ENCODE peak calls at places on chromosomes 12 and 14, in ten cellular contexts. I, E, V, X, S, A, U, T, Z and W are unnamed samples. For H3K9me3, the result is how much of the 10 kb centered on the place peaks cover.

GRCh38 chr14:71183856-71184255 is 276.6 kb downstream of the PCNX1 start:
- DNase-seq in I (peak), E (no peak), V (no peak), X (no peak), S (no peak), A (no peak), U (no peak), T (no peak), Z (no peak), W (no peak)

GRCh38 chr14:32224731-32225377 is 21.8 kb upstream of the RNU6-8 start:
- DNase-seq in I (no peak), E (peak), V (no peak), X (peak), S (no peak), A (no peak), U (no peak), T (no peak), Z (peak), W (no peak)

GRCh38 chr14:102726191-102726949 is 50.9 kb upstream of the TRAF3 start:
- DNase-seq in I (no peak), E (no peak), V (peak), X (no peak), S (no peak), A (no peak), U (no peak), T (peak), Z (no peak), W (peak)

GRCh38 chr12:130826151-130826801 is 12.8 kb downstream of the STX2 start:
- DNase-seq in I (peak), E (peak), V (no peak), X (peak), S (no peak), A (no peak), U (peak), T (peak), Z (no peak), W (no peak)

GRCh38 chr12:88305491-88305890 is 163.4 kb downstream of the TMTC3 start:
- DNase-seq in I (no peak), E (no peak), V (no peak), X (no peak), S (no peak), A (no peak), U (no peak), T (no peak), Z (no peak), W (no peak)

GRCh38 chr12:104243971-104244370 is 28.4 kb downstream of the TXNRD1 start:
- DNase-seq in I (no peak), E (no peak), V (no peak), X (no peak), S (no peak), A (no peak), U (no peak), T (peak), Z (no peak), W (peak)

GRCh38 chr12:57456145-57456700 is 1.1 kb downstream of the INHBE start:
- DNase-seq in I (no peak), E (peak), V (no peak), X (no peak), S (no peak), A (no peak), U (no peak), T (peak), Z (no peak), W (no peak)

GRCh38 chr14:81193924-81194633 is 26.7 kb downstream of the GTF2A1 start:
- DNase-seq in I (no peak), E (no peak), V (no peak), X (no peak), S (no peak), A (no peak), U (no peak), T (no peak), Z (no peak), W (no peak)

GRCh38 chr14:102063808-102064429 is 22.9 kb downstream of the HSP90AA1 start:
- DNase-seq in I (no peak), E (no peak), V (no peak), X (no peak), S (no peak), A (no peak), U (no peak), T (no peak), Z (no peak), W (no peak)

GRCh38 chr14:90781344-90781761 is 34.9 kb downstream of the TTC7B start:
- DNase-seq in I (peak), E (no peak), V (no peak), X (no peak), S (no peak), A (no peak), U (no peak), T (no peak), Z (no peak), W (no peak)

GRCh38 chr14:52348796-52349195 is 34.7 kb downstream of the PTGER2 start:
- DNase-seq in I (no peak), E (no peak), V (no peak), X (no peak), S (no peak), A (no peak), U (no peak), T (no peak), Z (no peak), W (no peak)

GRCh38 chr12:68904351-68904982 is 28.5 kb downstream of the CPM start:
- DNase-seq in I (no peak), E (no peak), V (no peak), X (no peak), S (no peak), A (no peak), U (no peak), T (no peak), Z (no peak), W (no peak)

GRCh38 chr14:20697273-20698017 is 8.9 kb downstream of the ANG start:
- DNase-seq in I (no peak), E (peak), V (peak), X (peak), S (peak), A (no peak), U (peak), T (peak), Z (no peak), W (no peak)

GRCh38 chr12:10094648-10095047 is 4.1 kb downstream of the CLEC1A start:
- DNase-seq in I (no peak), E (no peak), V (no peak), X (no peak), S (no peak), A (no peak), U (no peak), T (no peak), Z (no peak), W (no peak)

GRCh38 chr12:28313631-28314030 is 123.4 kb downstream of the CCDC91 start:
- DNase-seq in I (no peak), E (no peak), V (no peak), X (no peak), S (no peak), A (no peak), U (no peak), T (no peak), Z (no peak), W (no peak)

GRCh38 chr12:71636704-71637115 is 26.9 kb downstream of the ZFC3H1 start:
- DNase-seq in I (no peak), E (peak), V (no peak), X (no peak), S (no peak), A (no peak), U (no peak), T (no peak), Z (no peak), W (no peak)

GRCh38 chr12:112103758-112104504 is 4.7 kb downstream of the NAA25 start:
- DNase-seq in I (peak), E (no peak), V (no peak), X (no peak), S (no peak), A (no peak), U (no peak), T (no peak), Z (no peak), W (no peak)

GRCh38 chr12:94353130-94353529 is 106.5 kb downstream of the CEP83 start:
- DNase-seq in I (no peak), E (no peak), V (no peak), X (no peak), S (no peak), A (no peak), U (no peak), T (no peak), Z (no peak), W (no peak)
- H3K9me3 ChIP-seq in I (under half), E (half or more), V (under half), X (under half), S (under half), A (under half), U (under half), T (under half), Z (under half), W (under half)

DNA sequence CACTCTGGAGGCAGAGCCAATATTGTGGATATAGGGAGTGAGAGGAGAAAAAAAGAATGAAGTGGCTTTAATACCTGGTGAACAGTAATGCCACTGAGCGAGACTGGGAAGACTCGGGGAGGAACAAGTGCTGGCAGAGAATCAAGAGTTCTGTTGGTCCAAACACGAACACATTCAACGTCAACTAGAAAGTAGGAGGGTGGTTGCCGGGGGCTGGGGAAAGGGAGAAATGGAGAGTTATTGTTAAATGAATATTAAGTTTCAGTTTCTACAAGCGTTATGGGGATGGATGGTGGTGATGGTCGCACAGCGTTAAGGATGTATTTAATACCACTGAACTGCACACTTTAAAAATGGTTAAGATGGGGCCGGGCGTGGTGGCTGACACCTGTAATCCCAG is 2.8 kb downstream of the SPRING1 start:
- DNase-seq in I (peak), E (no peak), V (no peak), X (no peak), S (no peak), A (no peak), U (no peak), T (no peak), Z (no peak), W (no peak)
- TF ChIP-seq EP300 in I (no peak), E (no peak), V (no peak), X (no peak), S (no peak), A (no peak), U (no peak), T (no peak), Z (no peak), W (no peak)

DNA sequence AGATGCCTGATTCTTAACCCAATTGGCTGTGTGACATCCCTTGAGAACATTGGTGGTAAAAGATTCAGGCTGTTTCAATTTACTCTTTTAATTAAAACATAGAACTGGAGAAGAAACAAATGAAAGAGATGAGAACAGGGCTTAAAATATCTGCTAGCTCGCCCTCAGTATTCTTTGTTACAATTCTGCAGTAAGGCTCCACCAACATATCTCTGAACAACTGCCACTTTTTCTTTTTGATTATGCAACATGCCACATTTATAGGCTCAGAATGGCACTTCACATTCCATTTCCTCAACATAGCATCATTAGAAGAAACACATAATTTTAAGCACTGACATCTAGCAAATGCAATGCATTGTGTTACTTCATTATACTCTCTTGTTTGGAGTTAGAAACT is 1315.2 kb downstream of the LRFN5 start:
- DNase-seq in I (no peak), E (no peak), V (no peak), X (no peak), S (no peak), A (no peak), U (no peak), T (no peak), Z (no peak), W (no peak)
- H3K9me3 ChIP-seq in I (under half), E (under half), V (under half), X (under half), S (under half), A (under half), U (under half), T (under half), Z (under half), W (under half)

DNA sequence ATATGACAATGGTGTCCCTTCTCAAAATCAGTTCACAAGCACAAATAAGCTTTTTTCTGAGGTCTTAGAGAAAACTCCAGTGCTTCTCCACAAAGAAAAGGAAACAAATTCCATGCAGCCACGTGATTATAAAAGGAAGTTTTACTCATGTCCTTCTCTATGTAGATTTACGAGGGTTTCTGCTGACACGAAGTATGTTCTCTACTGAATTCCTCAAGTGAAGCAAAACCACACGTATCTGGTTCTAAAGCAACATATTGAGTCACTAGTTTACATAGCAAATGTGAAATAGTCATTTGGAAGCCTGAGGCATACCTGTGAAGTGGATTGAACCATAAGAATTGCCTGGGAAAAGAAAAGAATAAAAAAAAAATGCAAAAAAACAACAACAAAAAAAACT is 31.9 kb downstream of the BMP4 start:
- DNase-seq in I (no peak), E (peak), V (no peak), X (no peak), S (no peak), A (no peak), U (no peak), T (no peak), Z (no peak), W (no peak)
- TF ChIP-seq EP300 in I (no peak), E (no peak), V (no peak), X (no peak), S (no peak), A (no peak), U (no peak), T (no peak), Z (no peak), W (no peak)

DNA sequence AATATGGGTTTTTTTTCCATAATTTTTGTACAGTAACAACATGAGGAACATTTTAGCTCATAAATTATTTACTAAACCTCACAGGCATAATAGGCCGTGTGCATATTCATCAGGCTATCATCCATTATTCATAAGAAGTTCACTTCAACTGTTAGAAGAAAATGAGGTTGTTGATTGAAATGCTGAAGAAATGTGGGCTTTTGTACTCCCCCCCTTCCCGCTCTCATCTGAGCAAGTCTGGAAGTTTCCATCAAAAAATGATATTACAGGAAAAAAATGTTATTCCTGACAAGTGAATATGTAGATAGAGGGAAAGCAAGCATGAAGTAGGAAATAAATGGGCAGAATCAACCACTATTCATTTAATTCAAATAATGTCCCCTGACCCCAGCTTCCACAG is 7.9 kb upstream of the POU6F1 start:
- DNase-seq in I (no peak), E (no peak), V (no peak), X (no peak), S (no peak), A (no peak), U (no peak), T (no peak), Z (no peak), W (no peak)
- H3K9me3 ChIP-seq in I (under half), E (under half), V (under half), X (under half), S (under half), A (under half), U (under half), T (under half), Z (under half), W (under half)

GRCh38 chr12:43095669-43096068 is 456.3 kb downstream of the ADAMTS20 start:
- DNase-seq in I (no peak), E (no peak), V (no peak), X (no peak), S (no peak), A (no peak), U (no peak), T (no peak), Z (no peak), W (no peak)

GRCh38 chr12:43098078-43098477 is 453.9 kb downstream of the ADAMTS20 start:
- DNase-seq in I (no peak), E (no peak), V (no peak), X (no peak), S (no peak), A (no peak), U (no peak), T (no peak), Z (no peak), W (no peak)

GRCh38 chr12:43098766-43099550 is 453.0 kb downstream of the ADAMTS20 start:
- DNase-seq in I (no peak), E (no peak), V (no peak), X (no peak), S (no peak), A (no peak), U (no peak), T (no peak), Z (no peak), W (no peak)

GRCh38 chr12:43090981-43091380 is 461.0 kb downstream of the ADAMTS20 start:
- DNase-seq in I (no peak), E (no peak), V (no peak), X (no peak), S (no peak), A (no peak), U (no peak), T (no peak), Z (no peak), W (no peak)

GRCh38 chr12:43094886-43095285 is 457.1 kb downstream of the ADAMTS20 start:
- DNase-seq in I (no peak), E (no peak), V (no peak), X (no peak), S (no peak), A (no peak), U (no peak), T (no peak), Z (no peak), W (no peak)
- TF ChIP-seq EP300 in I (no peak), E (no peak), V (no peak), X (no peak), S (no peak), A (no peak), U (no peak), T (no peak), Z (no peak), W (no peak)

DNA sequence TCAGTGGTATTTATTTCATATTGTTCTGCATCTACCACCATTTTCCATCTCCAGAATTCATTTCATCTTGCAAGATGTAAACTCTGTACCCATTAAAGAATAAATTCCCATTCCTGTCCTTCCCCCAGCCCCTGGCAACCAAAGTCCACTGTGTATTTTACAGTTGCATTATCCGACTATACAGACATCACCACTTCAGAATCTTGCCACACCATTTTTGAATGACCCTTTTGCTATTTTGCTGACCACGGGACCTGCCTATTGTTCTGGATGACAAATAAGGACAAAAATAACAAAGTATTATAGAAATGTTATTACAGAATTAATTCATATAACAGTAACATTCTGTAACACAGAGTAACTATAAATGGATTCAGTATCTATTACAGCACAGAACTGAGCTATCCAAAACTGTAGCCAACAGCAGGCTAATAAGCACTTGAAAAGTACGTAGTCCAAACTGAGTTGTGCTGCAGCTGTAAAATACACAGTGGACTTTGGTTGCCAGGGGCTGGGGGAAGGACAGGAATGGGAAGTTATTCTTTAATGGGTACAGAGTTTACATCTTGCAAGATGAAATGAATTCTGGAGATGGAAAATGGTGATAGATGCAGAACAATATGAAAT is 61.3 kb downstream of the CDK17 start:
- DNase-seq in I (no peak), E (no peak), V (no peak), X (no peak), S (no peak), A (no peak), U (no peak), T (no peak), Z (no peak), W (no peak)
- H3K9me3 ChIP-seq in I (under half), E (under half), V (under half), X (under half), S (under half), A (under half), U (under half), T (under half), Z (under half), W (under half)

GRCh38 chr12:124026755-124027745 is 54.0 kb downstream of the ZNF664 start:
- DNase-seq in I (no peak), E (no peak), V (no peak), X (no peak), S (no peak), A (no peak), U (no peak), T (peak), Z (no peak), W (no peak)
- TF ChIP-seq EP300 in I (no peak), E (no peak), V (no peak), X (no peak), S (no peak), A (no peak), U (no peak), T (no peak), Z (no peak), W (no peak)

GRCh38 chr14:55502746-55503284 is 62.4 kb upstream of the TBPL2 start:
- DNase-seq in I (no peak), E (no peak), V (no peak), X (no peak), S (no peak), A (no peak), U (peak), T (no peak), Z (no peak), W (no peak)
- H3K9me3 ChIP-seq in I (under half), E (under half), V (under half), X (under half), S (under half), A (under half), U (under half), T (under half), Z (under half), W (under half)

GRCh38 chr12:1881301-1881700 is 37.2 kb downstream of the CACNA2D4 start:
- DNase-seq in I (no peak), E (no peak), V (no peak), X (no peak), S (no peak), A (no peak), U (no peak), T (peak), Z (no peak), W (peak)

GRCh38 chr12:1879633-1880032 is 38.8 kb downstream of the CACNA2D4 start:
- DNase-seq in I (no peak), E (no peak), V (no peak), X (no peak), S (peak), A (no peak), U (no peak), T (peak), Z (no peak), W (peak)

GRCh38 chr12:1881936-1882335 is 36.5 kb downstream of the CACNA2D4 start:
- DNase-seq in I (no peak), E (no peak), V (no peak), X (no peak), S (no peak), A (no peak), U (no peak), T (no peak), Z (no peak), W (peak)

GRCh38 chr12:1880153-1880845 is 38.2 kb downstream of the CACNA2D4 start:
- DNase-seq in I (no peak), E (no peak), V (no peak), X (no peak), S (no peak), A (no peak), U (no peak), T (no peak), Z (no peak), W (peak)

GRCh38 chr12:1880876-1881275 is 37.6 kb downstream of the CACNA2D4 start:
- DNase-seq in I (no peak), E (no peak), V (no peak), X (no peak), S (no peak), A (no peak), U (no peak), T (peak), Z (no peak), W (peak)
- TF ChIP-seq EP300 in I (no peak), E (no peak), V (no peak), X (no peak), S (no peak), A (no peak), U (no peak), T (no peak), Z (no peak), W (no peak)